ENCODE peak calls at places on chromosome 1, in eight cellular contexts. U is NCI-H1092 treated with DMSO at 0.1 percent for 48 hours, G is aorta, J is EL, R is astrocyte of the spinal cord, H is GM10248, M is psoas muscle, Z is NCI-H524. N is an unnamed sample.

GRCh38 chr1:211267204-211267857 is 8.2 kb downstream of the RCOR3 start:
- DNase-seq in U (no peak), G (no peak), J (no peak), R (no peak), H (no peak), M (no peak), Z (no peak), N (peak)

GRCh38 chr1:41856361-41857285 is 62.1 kb downstream of the HIVEP3 start:
- DNase-seq in U (no peak), G (no peak), J (no peak), R (peak), H (no peak), M (no peak), Z (no peak), N (no peak)

GRCh38 chr1:107326823-107327445 is 186.1 kb downstream of the NTNG1 start:
- DNase-seq in U (no peak), G (no peak), J (peak), R (no peak), H (no peak), M (no peak), Z (peak), N (no peak)

GRCh38 chr1:166721145-166721544 is 118.1 kb upstream of the POGK start:
- DNase-seq in U (no peak), G (no peak), J (no peak), R (peak), H (no peak), M (no peak), Z (no peak), N (no peak)

GRCh38 chr1:37479255-37480124 is 5.1 kb downstream of the ZC3H12A start:
- DNase-seq in U (no peak), G (peak), J (peak), R (peak), H (peak), M (peak), Z (peak), N (peak)

GRCh38 chr1:164477336-164477735 is 81.6 kb upstream of the PBX1 start:
- DNase-seq in U (no peak), G (no peak), J (no peak), R (no peak), H (no peak), M (no peak), Z (no peak), N (no peak)

GRCh38 chr1:213512316-213512715 is 461.3 kb downstream of the RPS6KC1 start:
- DNase-seq in U (no peak), G (no peak), J (no peak), R (no peak), H (no peak), M (no peak), Z (peak), N (no peak)

GRCh38 chr1:244280221-244280620 is 171.5 kb downstream of the ADSS2 start:
- DNase-seq in U (no peak), G (no peak), J (peak), R (no peak), H (no peak), M (no peak), Z (no peak), N (peak)

GRCh38 chr1:172917972-172918371 is 132.8 kb downstream of the TNFSF18 start:
- DNase-seq in U (no peak), G (no peak), J (peak), R (peak), H (no peak), M (no peak), Z (no peak), N (no peak)

GRCh38 chr1:14539953-14540563 is 58.4 kb upstream of the KAZN start:
- DNase-seq in U (no peak), G (no peak), J (no peak), R (no peak), H (no peak), M (no peak), Z (no peak), N (no peak)

GRCh38 chr1:38589036-38589435 is 270.5 kb downstream of the RRAGC start:
- DNase-seq in U (no peak), G (no peak), J (peak), R (no peak), H (no peak), M (no peak), Z (no peak), N (no peak)

GRCh38 chr1:209383422-209383821 is 200.1 kb upstream of the CAMK1G start:
- DNase-seq in U (no peak), G (no peak), J (no peak), R (peak), H (no peak), M (no peak), Z (no peak), N (no peak)

GRCh38 chr1:75129660-75130311 is 4.4 kb upstream of the LHX8 start:
- DNase-seq in U (no peak), G (no peak), J (no peak), R (no peak), H (no peak), M (no peak), Z (no peak), N (no peak)

GRCh38 chr1:172180886-172181285 is 239.6 kb upstream of the C1orf105 start:
- DNase-seq in U (no peak), G (peak), J (peak), R (peak), H (peak), M (peak), Z (no peak), N (peak)

GRCh38 chr1:239123243-239123642 is 263.1 kb upstream of the CHRM3 start:
- DNase-seq in U (no peak), G (no peak), J (no peak), R (no peak), H (no peak), M (no peak), Z (no peak), N (no peak)

N was measured in MV-4-11.